ENCODE peak calls at places on chromosomes 3 and 15, in eight cellular contexts. Q is prostate gland; B is CD8-positive, alpha-beta T cell; Y is right atrium auricular region; O is Peyer's patch; I is vagina; X is AG04450; G is colonic mucosa. E is an unnamed sample. For H3K9me3, the result is how much of the 10 kb centered on the place peaks cover.

GRCh38 chr3:103437850-103438249 is 1003.0 kb downstream of the ZPLD1 start:
- DNase-seq in Y (no peak), O (no peak), X (no peak), G (no peak), Q (no peak), B (no peak), I (no peak), E (no peak)

GRCh38 chr15:74318376-74319137 is 48.9 kb downstream of the CYP11A1 start:
- DNase-seq in B (no peak), Y (peak), Q (no peak), O (no peak), X (no peak), G (no peak), I (no peak), E (peak)

GRCh38 chr15:83206387-83206970 is 1.1 kb downstream of the HDGFL3 start:
- DNase-seq in Q (no peak), G (peak), O (no peak), B (no peak), I (no peak), Y (no peak), X (no peak), E (no peak)

GRCh38 chr15:90640862-90641261 is 76.3 kb upstream of the BLM start:
- DNase-seq in Q (no peak), Y (no peak), X (no peak), I (no peak), B (no peak), G (no peak), O (no peak), E (no peak)

GRCh38 chr3:184133840-184134745 is 1.1 kb upstream of the EIF2B5 start:
- DNase-seq in O (peak), G (peak), X (no peak), Q (peak), I (no peak), Y (peak), B (peak), E (peak)

GRCh38 chr15:84810073-84810840 is 6.9 kb upstream of the ALPK3 start:
- DNase-seq in G (no peak), O (no peak), Q (no peak), I (no peak), Y (peak), B (no peak), X (no peak), E (no peak)

GRCh38 chr3:42802876-42803799 is 1.2 kb downstream of the HIGD1A start:
- DNase-seq in I (no peak), Q (no peak), G (no peak), Y (no peak), O (no peak), X (no peak), B (no peak), E (no peak)

GRCh38 chr3:38122712-38123290 is 14.1 kb downstream of the ACAA1 start:
- DNase-seq in Q (no peak), I (no peak), X (no peak), O (no peak), G (no peak), Y (peak), B (no peak), E (no peak)

GRCh38 chr15:51046799-51047449 is 47.8 kb downstream of the TNFAIP8L3 start:
- DNase-seq in O (peak), I (no peak), Y (no peak), X (peak), B (no peak), G (peak), Q (no peak), E (peak)

GRCh38 chr3:129323651-129324294 is 45.1 kb downstream of the HMCES start:
- DNase-seq in B (no peak), Q (no peak), I (no peak), Y (no peak), X (no peak), G (no peak), O (peak), E (peak)

GRCh38 chr3:128873623-128874022 is 5.8 kb upstream of the ACAD9 start:
- DNase-seq in O (no peak), Q (no peak), X (no peak), I (no peak), G (no peak), B (no peak), Y (no peak), E (no peak)

GRCh38 chr15:65638681-65639089 is 16.9 kb downstream of the SLC24A1 start:
- DNase-seq in O (peak), Y (no peak), I (no peak), B (peak), Q (peak), G (peak), X (peak), E (no peak)

GRCh38 chr15:39939487-39940452 is 5.9 kb downstream of the EIF2AK4 start:
- DNase-seq in G (no peak), B (no peak), Q (no peak), X (no peak), I (no peak), O (no peak), Y (no peak), E (no peak)

GRCh38 chr15:57064033-57064432 is 145.6 kb downstream of the TCF12 start:
- DNase-seq in B (no peak), O (no peak), G (no peak), I (no peak), Q (no peak), Y (no peak), X (no peak), E (no peak)
- H3K9me3 ChIP-seq in B (under half), O (under half), G (under half), I (under half), Q (under half), Y (under half), X (under half), E (under half)

GRCh38 chr15:62928242-62928995 is 114.1 kb upstream of the TPM1 start:
- DNase-seq in Y (peak), O (no peak), X (peak), I (no peak), G (no peak), B (no peak), Q (no peak), E (peak)
- TF ChIP-seq CTCF in Y (no peak), O (no peak), X (peak), I (no peak), G (no peak), B (no peak), Q (no peak), E (no peak)

GRCh38 chr3:6726811-6727210 is 134.1 kb upstream of the GRM7 start:
- DNase-seq in B (no peak), G (no peak), Q (no peak), Y (no peak), O (no peak), X (no peak), I (no peak), E (no peak)
- H3K9me3 ChIP-seq in B (under half), G (under half), Q (under half), Y (under half), O (under half), X (under half), I (under half), E (under half)

DNA sequence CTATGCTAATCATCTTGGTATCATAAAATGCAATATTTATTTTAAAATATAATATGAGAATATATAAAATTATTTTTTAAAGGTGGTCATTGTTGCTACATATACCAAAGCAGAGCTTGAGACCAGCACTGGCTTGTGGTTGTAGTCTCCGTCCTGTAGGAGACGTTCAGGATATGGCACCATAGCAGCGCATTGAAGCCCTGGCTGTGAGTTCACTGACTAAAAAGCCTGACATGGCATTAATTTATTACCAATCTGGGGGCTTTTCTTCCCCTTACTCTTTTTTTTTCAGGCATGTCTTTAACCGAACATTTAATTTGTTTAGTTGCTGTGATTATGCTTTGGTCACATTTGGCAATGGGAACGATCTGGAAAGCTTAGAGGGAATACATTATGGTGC is 108.6 kb downstream of the ZIC4 start:
- DNase-seq in X (no peak), G (no peak), B (no peak), Y (no peak), I (no peak), Q (no peak), O (no peak), E (no peak)
- TF ChIP-seq CTCF in X (no peak), G (no peak), B (no peak), Y (no peak), I (no peak), Q (no peak), O (no peak), E (no peak)

GRCh38 chr3:138646008-138646407 is 37.4 kb downstream of the FAIM start:
- DNase-seq in Q (no peak), B (no peak), G (no peak), I (no peak), Y (no peak), O (no peak), X (no peak), E (no peak)
- H3K9me3 ChIP-seq in Q (under half), B (under half), G (under half), I (under half), Y (under half), O (under half), X (under half), E (under half)

GRCh38 chr15:72380743-72381142 is 4.9 kb upstream of the HEXA start:
- DNase-seq in Y (no peak), G (no peak), O (no peak), B (no peak), X (no peak), Q (no peak), I (no peak), E (no peak)

GRCh38 chr15:72379856-72380255 is 4.0 kb upstream of the HEXA start:
- DNase-seq in Q (no peak), B (no peak), X (no peak), Y (no peak), I (no peak), O (no peak), G (no peak), E (no peak)

GRCh38 chr15:72382146-72382545 is 6.3 kb upstream of the HEXA start:
- DNase-seq in I (no peak), Y (no peak), B (no peak), O (no peak), Q (no peak), X (no peak), G (no peak), E (no peak)
- TF ChIP-seq CTCF in I (no peak), Y (no peak), B (no peak), O (no peak), Q (peak), X (peak), G (no peak), E (no peak)

GRCh38 chr3:17589888-17590287 is 152.5 kb downstream of the TBC1D5 start:
- DNase-seq in X (no peak), G (no peak), B (no peak), O (no peak), Q (no peak), I (no peak), Y (no peak), E (no peak)

GRCh38 chr3:17585561-17586325 is 156.7 kb downstream of the TBC1D5 start:
- DNase-seq in G (no peak), O (no peak), Q (no peak), X (no peak), I (no peak), Y (no peak), B (no peak), E (no peak)

GRCh38 chr3:17588422-17588821 is 154.0 kb downstream of the TBC1D5 start:
- DNase-seq in B (no peak), Y (no peak), Q (no peak), X (no peak), O (no peak), I (no peak), G (no peak), E (no peak)

DNA sequence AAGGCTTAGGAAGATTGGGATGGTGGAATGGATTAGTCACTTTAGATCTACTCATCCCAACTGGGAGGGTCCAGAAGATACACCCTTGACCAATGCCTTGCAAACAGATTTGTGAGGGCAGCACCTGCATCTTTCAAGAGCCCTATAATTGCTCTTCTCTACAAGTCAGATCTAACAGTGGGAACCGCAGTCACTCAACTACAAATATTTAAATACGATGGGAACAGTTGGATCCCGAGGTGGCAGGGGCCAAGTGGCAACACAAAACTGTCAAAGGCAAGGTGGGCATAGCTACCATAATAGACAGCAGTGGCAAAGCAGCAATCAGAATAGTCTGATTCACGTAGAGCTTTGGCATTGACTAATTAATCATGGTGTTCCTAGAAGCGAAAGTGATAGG is 152.0 kb downstream of the TBC1D5 start:
- DNase-seq in Q (no peak), O (no peak), Y (no peak), B (no peak), I (no peak), G (no peak), X (no peak), E (no peak)
- H3K9me3 ChIP-seq in Q (under half), O (under half), Y (under half), B (under half), I (under half), G (under half), X (under half), E (under half)

E was measured in heart left ventricle.